ENCODE peak calls at places on chromosomes 6 and 20, in seven cellular contexts. One of them, this sample, is unnamed.

GRCh38 chr6:1094306-1094705 is 217.6 kb upstream of the FOXQ1 start:
- DNase-seq in GM13977: no peak
- DNase-seq in B cell: no peak
- DNase-seq in A549: no peak
- DNase-seq in foreskin fibroblast: peak
- DNase-seq in choroid plexus epithelial cell: peak
- DNase-seq in prostate gland: no peak
- DNase-seq in this sample: no peak

GRCh38 chr20:61449057-61449456 is 197.0 kb downstream of the CDH4 start:
- DNase-seq in GM13977: no peak
- DNase-seq in B cell: no peak
- DNase-seq in A549: no peak
- DNase-seq in foreskin fibroblast: no peak
- DNase-seq in choroid plexus epithelial cell: no peak
- DNase-seq in prostate gland: no peak
- DNase-seq in this sample: no peak

GRCh38 chr20:25039697-25040437 is 18.1 kb downstream of the ACSS1 start:
- DNase-seq in GM13977: no peak
- DNase-seq in B cell: no peak
- DNase-seq in A549: no peak
- DNase-seq in foreskin fibroblast: peak
- DNase-seq in choroid plexus epithelial cell: peak
- DNase-seq in prostate gland: peak
- DNase-seq in this sample: no peak

GRCh38 chr6:126919947-126920346 is 198.5 kb upstream of the RSPO3 start:
- DNase-seq in GM13977: no peak
- DNase-seq in B cell: no peak
- DNase-seq in A549: no peak
- DNase-seq in foreskin fibroblast: peak
- DNase-seq in choroid plexus epithelial cell: peak
- DNase-seq in prostate gland: no peak
- DNase-seq in this sample: no peak

GRCh38 chr6:144007779-144008500 is at the start of gene PLAGL1:
- DNase-seq in GM13977: peak
- DNase-seq in B cell: no peak
- DNase-seq in A549: peak
- DNase-seq in foreskin fibroblast: peak
- DNase-seq in choroid plexus epithelial cell: peak
- DNase-seq in prostate gland: peak
- DNase-seq in this sample: peak

GRCh38 chr6:6699741-6700367 is 111.3 kb downstream of the LY86 start:
- DNase-seq in GM13977: no peak
- DNase-seq in B cell: no peak
- DNase-seq in A549: peak
- DNase-seq in foreskin fibroblast: peak
- DNase-seq in choroid plexus epithelial cell: peak
- DNase-seq in prostate gland: peak
- DNase-seq in this sample: peak

GRCh38 chr6:22653980-22654610 is 84.7 kb downstream of the HDGFL1 start:
- DNase-seq in GM13977: no peak
- DNase-seq in B cell: no peak
- DNase-seq in A549: no peak
- DNase-seq in foreskin fibroblast: no peak
- DNase-seq in choroid plexus epithelial cell: no peak
- DNase-seq in prostate gland: no peak
- DNase-seq in this sample: no peak

GRCh38 chr20:44542902-44543301 is 21.0 kb upstream of the SERINC3 start:
- DNase-seq in GM13977: no peak
- DNase-seq in B cell: no peak
- DNase-seq in A549: no peak
- DNase-seq in foreskin fibroblast: no peak
- DNase-seq in choroid plexus epithelial cell: no peak
- DNase-seq in prostate gland: no peak
- DNase-seq in this sample: no peak

GRCh38 chr6:51854347-51854746 is 233.1 kb downstream of the PKHD1 start:
- DNase-seq in GM13977: no peak
- DNase-seq in B cell: no peak
- DNase-seq in A549: no peak
- DNase-seq in foreskin fibroblast: no peak
- DNase-seq in choroid plexus epithelial cell: no peak
- DNase-seq in prostate gland: no peak
- DNase-seq in this sample: no peak

GRCh38 chr6:7559651-7560385 is 18.3 kb downstream of the DSP start:
- DNase-seq in GM13977: no peak
- DNase-seq in B cell: no peak
- DNase-seq in A549: no peak
- DNase-seq in foreskin fibroblast: no peak
- DNase-seq in choroid plexus epithelial cell: no peak
- DNase-seq in prostate gland: peak
- DNase-seq in this sample: no peak

GRCh38 chr6:137867685-137868509 is 838 bp downstream of the TNFAIP3 start:
- DNase-seq in GM13977: no peak
- DNase-seq in B cell: peak
- DNase-seq in A549: no peak
- DNase-seq in foreskin fibroblast: peak
- DNase-seq in choroid plexus epithelial cell: no peak
- DNase-seq in prostate gland: peak
- DNase-seq in this sample: no peak

GRCh38 chr6:15441215-15441868 is 195.5 kb downstream of the JARID2 start:
- DNase-seq in GM13977: peak
- DNase-seq in B cell: peak
- DNase-seq in A549: peak
- DNase-seq in foreskin fibroblast: peak
- DNase-seq in choroid plexus epithelial cell: peak
- DNase-seq in prostate gland: no peak
- DNase-seq in this sample: no peak

GRCh38 chr20:41142241-41142640 is 4.9 kb downstream of the PLCG1 start:
- DNase-seq in GM13977: no peak
- DNase-seq in B cell: no peak
- DNase-seq in A549: no peak
- DNase-seq in foreskin fibroblast: no peak
- DNase-seq in choroid plexus epithelial cell: no peak
- DNase-seq in prostate gland: no peak
- DNase-seq in this sample: no peak

GRCh38 chr20:1737134-1737533 is 79.6 kb upstream of the SIRPG start:
- DNase-seq in GM13977: no peak
- DNase-seq in B cell: no peak
- DNase-seq in A549: no peak
- DNase-seq in foreskin fibroblast: no peak
- DNase-seq in choroid plexus epithelial cell: no peak
- DNase-seq in prostate gland: no peak
- DNase-seq in this sample: no peak

GRCh38 chr20:1735417-1736089 is 78.0 kb upstream of the SIRPG start:
- DNase-seq in GM13977: no peak
- DNase-seq in B cell: no peak
- DNase-seq in A549: no peak
- DNase-seq in foreskin fibroblast: no peak
- DNase-seq in choroid plexus epithelial cell: no peak
- DNase-seq in prostate gland: no peak
- DNase-seq in this sample: no peak

DNA sequence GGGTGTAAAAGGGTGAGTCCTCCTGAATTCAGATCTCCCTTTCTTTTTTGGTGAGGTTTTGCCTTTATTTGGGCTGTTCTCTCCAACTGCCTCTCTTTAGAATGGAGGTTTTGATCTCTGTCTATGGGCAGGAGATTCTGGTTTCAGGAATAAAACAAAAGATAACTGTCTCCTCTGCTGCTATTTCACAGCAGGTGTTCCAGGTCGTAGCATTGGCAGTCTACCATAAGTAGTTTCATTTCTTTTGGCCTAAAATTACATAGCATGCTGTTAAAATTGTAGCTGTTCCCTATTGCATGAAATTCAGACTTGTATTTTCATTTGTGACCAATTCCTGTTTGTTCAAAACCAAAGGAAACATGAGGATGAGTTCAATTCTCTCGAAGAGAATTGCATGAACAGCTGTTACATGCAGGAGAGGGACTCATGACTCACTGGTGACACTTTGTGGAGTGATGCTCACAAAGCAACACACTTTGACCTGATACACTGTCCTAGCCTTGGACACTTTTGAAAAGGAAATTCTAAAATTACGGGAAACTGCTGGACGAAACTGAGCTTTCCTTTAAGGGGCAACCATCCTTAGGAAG is 76.8 kb upstream of the SIRPG start:
- DNase-seq in GM13977: peak
- DNase-seq in B cell: no peak
- DNase-seq in A549: no peak
- DNase-seq in foreskin fibroblast: peak
- DNase-seq in choroid plexus epithelial cell: peak
- DNase-seq in prostate gland: no peak
- DNase-seq in this sample: no peak
- TF ChIP-seq CTCF in GM13977: peak
- TF ChIP-seq CTCF in B cell: no peak
- TF ChIP-seq CTCF in A549: peak
- TF ChIP-seq CTCF in foreskin fibroblast: no peak
- TF ChIP-seq CTCF in choroid plexus epithelial cell: no peak
- TF ChIP-seq CTCF in prostate gland: no peak
- TF ChIP-seq CTCF in this sample: no peak

GRCh38 chr20:59386819-59387218 is 86.4 kb downstream of the EDN3 start:
- DNase-seq in GM13977: no peak
- DNase-seq in B cell: no peak
- DNase-seq in A549: no peak
- DNase-seq in foreskin fibroblast: no peak
- DNase-seq in choroid plexus epithelial cell: no peak
- DNase-seq in prostate gland: no peak
- DNase-seq in this sample: no peak

GRCh38 chr20:59387891-59388290 is 87.5 kb downstream of the EDN3 start:
- DNase-seq in GM13977: no peak
- DNase-seq in B cell: no peak
- DNase-seq in A549: no peak
- DNase-seq in foreskin fibroblast: no peak
- DNase-seq in choroid plexus epithelial cell: no peak
- DNase-seq in prostate gland: no peak
- DNase-seq in this sample: no peak

GRCh38 chr20:59385038-59385437 is 84.6 kb downstream of the EDN3 start:
- DNase-seq in GM13977: no peak
- DNase-seq in B cell: no peak
- DNase-seq in A549: no peak
- DNase-seq in foreskin fibroblast: no peak
- DNase-seq in choroid plexus epithelial cell: no peak
- DNase-seq in prostate gland: no peak
- DNase-seq in this sample: no peak

GRCh38 chr20:59382907-59383306 is 82.5 kb downstream of the EDN3 start:
- DNase-seq in GM13977: no peak
- DNase-seq in B cell: no peak
- DNase-seq in A549: no peak
- DNase-seq in foreskin fibroblast: no peak
- DNase-seq in choroid plexus epithelial cell: no peak
- DNase-seq in prostate gland: no peak
- DNase-seq in this sample: no peak

DNA sequence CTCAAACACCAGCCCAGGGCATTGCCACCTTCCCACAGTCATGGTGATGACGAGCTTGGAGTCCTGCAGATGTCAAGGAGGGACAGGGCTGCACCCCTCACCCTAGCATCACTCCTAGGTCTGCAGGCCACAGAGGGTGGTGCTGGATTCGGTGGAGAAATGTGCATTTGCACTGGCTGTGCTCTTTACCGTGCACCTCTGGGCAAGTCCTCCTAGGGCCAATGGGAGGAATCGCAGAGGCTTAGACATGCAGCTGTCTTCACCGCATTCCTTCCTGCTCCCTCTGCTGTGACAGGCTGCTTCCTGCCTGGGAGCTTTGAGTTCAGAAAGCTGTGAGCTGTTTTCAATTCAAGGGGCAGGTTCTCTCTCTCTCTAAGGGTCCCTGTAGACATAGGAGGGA is 85.0 kb downstream of the EDN3 start:
- DNase-seq in GM13977: no peak
- DNase-seq in B cell: no peak
- DNase-seq in A549: no peak
- DNase-seq in foreskin fibroblast: no peak
- DNase-seq in choroid plexus epithelial cell: no peak
- DNase-seq in prostate gland: no peak
- DNase-seq in this sample: no peak
- TF ChIP-seq CTCF in GM13977: no peak
- TF ChIP-seq CTCF in B cell: no peak
- TF ChIP-seq CTCF in A549: no peak
- TF ChIP-seq CTCF in foreskin fibroblast: no peak
- TF ChIP-seq CTCF in choroid plexus epithelial cell: no peak
- TF ChIP-seq CTCF in prostate gland: no peak
- TF ChIP-seq CTCF in this sample: no peak

GRCh38 chr6:69162811-69163210 is 527.7 kb downstream of the ADGRB3 start:
- DNase-seq in GM13977: no peak
- DNase-seq in B cell: no peak
- DNase-seq in A549: no peak
- DNase-seq in foreskin fibroblast: peak
- DNase-seq in choroid plexus epithelial cell: peak
- DNase-seq in prostate gland: no peak
- DNase-seq in this sample: no peak

DNA sequence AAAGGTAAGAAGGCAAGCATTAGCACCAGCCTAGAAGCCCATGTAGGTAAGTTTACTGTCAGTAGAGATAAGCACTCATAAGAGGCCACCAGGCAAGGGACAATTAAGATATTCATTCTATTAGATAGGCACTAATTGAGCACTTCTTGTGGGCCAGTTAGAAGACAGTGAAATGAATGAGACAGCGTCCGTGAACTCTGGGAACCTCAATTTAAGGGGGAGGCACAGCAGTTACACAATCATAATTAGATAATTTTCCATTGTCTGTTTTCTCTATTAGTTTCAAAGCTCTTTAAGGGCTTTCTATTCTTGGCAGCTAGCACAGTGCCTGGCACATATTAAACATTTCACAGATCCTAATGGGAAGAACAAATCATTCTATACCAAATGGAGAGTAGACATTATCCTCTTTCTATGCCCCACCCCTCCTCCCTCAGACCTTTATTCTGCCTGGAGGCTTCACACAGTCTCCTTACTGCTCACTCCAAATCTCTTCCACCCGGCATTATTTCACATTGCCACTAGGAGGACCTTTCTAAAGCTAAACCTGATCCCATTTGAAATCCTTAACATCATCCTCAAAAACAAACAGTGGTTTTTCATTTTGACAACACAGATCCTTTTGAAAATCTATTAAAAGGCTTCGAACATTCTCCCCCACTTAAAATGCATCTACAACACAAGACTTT is 529.6 kb downstream of the ADGRB3 start:
- DNase-seq in GM13977: no peak
- DNase-seq in B cell: no peak
- DNase-seq in A549: no peak
- DNase-seq in foreskin fibroblast: peak
- DNase-seq in choroid plexus epithelial cell: peak
- DNase-seq in prostate gland: no peak
- DNase-seq in this sample: no peak
- TF ChIP-seq CTCF in GM13977: peak
- TF ChIP-seq CTCF in B cell: no peak
- TF ChIP-seq CTCF in A549: no peak
- TF ChIP-seq CTCF in foreskin fibroblast: peak
- TF ChIP-seq CTCF in choroid plexus epithelial cell: peak
- TF ChIP-seq CTCF in prostate gland: no peak
- TF ChIP-seq CTCF in this sample: no peak

DNA sequence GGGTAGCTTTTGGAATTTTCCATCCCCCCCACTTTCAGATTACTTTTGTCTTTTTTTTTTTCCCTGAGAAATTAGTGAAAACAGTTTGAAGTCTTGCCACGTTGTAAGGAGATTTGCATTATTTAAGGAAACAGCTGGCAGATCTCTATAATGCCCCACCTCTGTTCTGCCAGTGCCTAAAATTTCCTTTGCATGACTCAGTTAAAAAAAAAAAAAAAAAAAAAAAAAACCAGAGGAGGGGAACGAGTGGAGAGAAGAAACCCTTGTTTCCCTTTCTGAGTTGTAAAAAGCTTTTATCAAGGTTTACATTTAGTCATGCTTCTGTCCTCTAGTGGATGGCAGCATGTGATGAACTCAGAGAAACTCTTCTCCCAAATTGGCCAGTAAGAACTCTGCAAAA is 33.5 kb downstream of the CARMIL1 start:
- DNase-seq in GM13977: no peak
- DNase-seq in B cell: no peak
- DNase-seq in A549: no peak
- DNase-seq in foreskin fibroblast: peak
- DNase-seq in choroid plexus epithelial cell: peak
- DNase-seq in prostate gland: no peak
- DNase-seq in this sample: no peak
- TF ChIP-seq CTCF in GM13977: no peak
- TF ChIP-seq CTCF in B cell: no peak
- TF ChIP-seq CTCF in A549: no peak
- TF ChIP-seq CTCF in foreskin fibroblast: peak
- TF ChIP-seq CTCF in choroid plexus epithelial cell: no peak
- TF ChIP-seq CTCF in prostate gland: no peak
- TF ChIP-seq CTCF in this sample: no peak

This sample was measured in omental fat pad.